ENCODE peak calls at places on chromosomes 5 and 9, in nine cellular contexts. F is cardiac muscle cell, K is left lung, M is bronchial epithelial cell, R is BE2C, S is OCI-LY7, O is GM23338, I is psoas muscle, E is tibial artery. L is an unnamed sample. For H3K36me3, the result is how much of the 10 kb centered on the place peaks cover.

GRCh38 chr9:120830151-120830550 is 12.6 kb downstream of the PSMD5 start:
- DNase-seq in S (no peak), K (no peak), I (no peak), M (no peak), E (no peak), F (no peak), O (no peak), R (no peak), L (no peak)

GRCh38 chr9:127122176-127123151 is at the start of gene ANGPTL2:
- DNase-seq in O (peak), I (peak), S (no peak), E (peak), F (peak), K (peak), R (peak), M (peak), L (peak)

GRCh38 chr5:131417240-131417869 is 153.5 kb downstream of the CDC42SE2 start:
- DNase-seq in O (peak), F (peak), E (peak), M (peak), R (peak), I (peak), K (peak), S (peak), L (peak)

GRCh38 chr9:127953768-127954505 is 16.3 kb upstream of the DPM2 start:
- DNase-seq in I (no peak), O (no peak), K (no peak), F (no peak), R (no peak), S (no peak), M (no peak), E (no peak), L (no peak)

GRCh38 chr9:98284754-98285153 is 29.3 kb upstream of the TBC1D2 start:
- DNase-seq in M (no peak), F (no peak), I (no peak), R (no peak), S (no peak), K (no peak), E (no peak), O (no peak), L (no peak)

GRCh38 chr5:115450741-115451140 is 93.8 kb downstream of the FEM1C start:
- DNase-seq in O (no peak), I (no peak), R (no peak), E (no peak), M (peak), K (no peak), S (no peak), F (peak), L (no peak)

GRCh38 chr5:143023447-143024096 is 253.4 kb downstream of the ARHGAP26 start:
- DNase-seq in E (peak), K (no peak), I (peak), F (peak), O (peak), M (no peak), S (no peak), R (peak), L (no peak)

GRCh38 chr9:89529243-89530030 is 31.5 kb upstream of the SEMA4D start:
- DNase-seq in F (no peak), I (no peak), R (no peak), K (no peak), M (no peak), O (no peak), E (no peak), S (no peak), L (no peak)

GRCh38 chr9:87959916-87960581 is 14.3 kb downstream of the CDK20 start:
- DNase-seq in I (no peak), O (no peak), S (no peak), F (peak), E (no peak), R (no peak), M (no peak), K (no peak), L (no peak)

GRCh38 chr5:59300930-59301329 is 592.6 kb downstream of the PDE4D start:
- DNase-seq in I (no peak), S (no peak), E (no peak), K (no peak), F (no peak), M (no peak), O (no peak), R (no peak), L (no peak)

GRCh38 chr5:128084228-128085167 is 932 bp downstream of the SLC12A2 start:
- DNase-seq in O (peak), E (peak), I (peak), M (peak), K (peak), F (peak), S (peak), R (peak), L (no peak)

GRCh38 chr5:1380011-1380817 is 35.3 kb upstream of the CLPTM1L start:
- DNase-seq in S (no peak), F (peak), M (no peak), R (peak), O (peak), E (no peak), K (peak), I (peak), L (no peak)

GRCh38 chr5:174533127-174533453 is 191.3 kb upstream of the MSX2 start:
- DNase-seq in F (no peak), S (no peak), I (no peak), E (no peak), M (peak), O (no peak), K (no peak), R (no peak), L (no peak)

GRCh38 chr9:109194157-109194556 is 27.1 kb upstream of the FRRS1L start:
- DNase-seq in E (no peak), O (no peak), K (no peak), F (no peak), R (no peak), M (no peak), S (no peak), I (no peak), L (no peak)

GRCh38 chr9:116286287-116286686 is 132.7 kb downstream of the PAPPA start:
- DNase-seq in S (no peak), O (peak), R (no peak), I (no peak), E (no peak), K (no peak), M (no peak), F (no peak), L (no peak)

GRCh38 chr9:89603629-89604462 is 966 bp upstream of the GADD45G start:
- DNase-seq in E (peak), O (peak), R (peak), M (peak), S (peak), F (peak), I (peak), K (peak), L (peak)

GRCh38 chr9:120909904-120910303 is 16.7 kb downstream of the TRAF1 start:
- DNase-seq in I (no peak), F (no peak), M (peak), E (no peak), O (no peak), S (no peak), K (no peak), R (no peak), L (no peak)

GRCh38 chr5:33637011-33637410 is 196.2 kb downstream of the TARS1 start:
- DNase-seq in S (no peak), E (no peak), K (no peak), M (no peak), F (peak), I (no peak), R (no peak), O (no peak), L (no peak)

GRCh38 chr9:128917151-128917849 is 3.5 kb upstream of the PHYHD1 start:
- DNase-seq in I (peak), S (no peak), M (peak), E (peak), F (peak), K (peak), R (no peak), O (no peak), L (peak)

GRCh38 chr9:94941211-94941875 is 214.8 kb downstream of the AOPEP start:
- DNase-seq in M (no peak), F (no peak), O (no peak), E (no peak), R (no peak), S (no peak), K (no peak), I (no peak), L (no peak)

GRCh38 chr5:57816108-57816507 is 333.5 kb upstream of the ACTBL2 start:
- DNase-seq in F (peak), K (no peak), I (no peak), S (no peak), E (no peak), O (peak), R (no peak), M (peak), L (no peak)

GRCh38 chr5:67476531-67476930 is 279.9 kb upstream of the CD180 start:
- DNase-seq in F (no peak), E (no peak), R (no peak), M (peak), K (no peak), S (no peak), I (no peak), O (no peak), L (no peak)

GRCh38 chr9:100427366-100428263 is 672 bp downstream of the MSANTD3 start:
- DNase-seq in S (no peak), I (peak), M (peak), R (peak), F (peak), K (peak), E (peak), O (peak), L (peak)

GRCh38 chr5:14365831-14366435 is 215.7 kb upstream of the OTULINL start:
- DNase-seq in F (no peak), K (no peak), E (no peak), I (no peak), O (no peak), S (no peak), M (peak), R (no peak), L (no peak)
- H3K36me3 ChIP-seq in F (half or more), K (half or more), E (half or more), I (under half), O (under half), S (under half), M (under half), R (half or more), L (under half)

DNA sequence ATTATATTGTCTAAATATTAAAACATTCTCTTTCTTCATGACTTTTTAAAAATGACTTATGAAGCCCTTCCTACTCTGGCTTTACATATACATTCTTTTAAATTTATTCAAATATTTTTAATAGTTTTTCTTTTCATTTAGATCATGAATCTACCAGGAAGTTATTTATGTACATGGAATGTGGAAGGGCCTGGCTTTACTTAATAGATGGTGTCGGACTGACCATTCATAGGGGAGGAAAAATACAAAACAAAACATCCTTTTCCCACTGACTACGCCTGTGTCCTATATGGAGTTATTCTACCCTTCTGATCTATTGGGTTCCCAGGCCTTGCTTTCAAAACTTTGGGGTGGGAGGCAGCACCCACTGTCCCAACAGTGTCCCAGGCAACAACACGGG is 129.8 kb downstream of the MACROH2A1 start:
- DNase-seq in O (no peak), S (no peak), K (no peak), E (no peak), I (no peak), M (no peak), R (no peak), F (no peak), L (no peak)
- H3K4me3 ChIP-seq in O (no peak), S (no peak), K (no peak), E (no peak), I (peak), M (no peak), R (no peak), F (no peak), L (no peak)

GRCh38 chr9:106862115-106862945 is 636 bp upstream of the ZNF462 start:
- DNase-seq in I (no peak), K (no peak), S (no peak), R (peak), M (peak), E (no peak), F (peak), O (peak), L (peak)
- TF ChIP-seq CTCF in I (peak), K (no peak), S (no peak), R (peak), M (peak), E (no peak), F (peak), O (no peak), L (no peak)

DNA sequence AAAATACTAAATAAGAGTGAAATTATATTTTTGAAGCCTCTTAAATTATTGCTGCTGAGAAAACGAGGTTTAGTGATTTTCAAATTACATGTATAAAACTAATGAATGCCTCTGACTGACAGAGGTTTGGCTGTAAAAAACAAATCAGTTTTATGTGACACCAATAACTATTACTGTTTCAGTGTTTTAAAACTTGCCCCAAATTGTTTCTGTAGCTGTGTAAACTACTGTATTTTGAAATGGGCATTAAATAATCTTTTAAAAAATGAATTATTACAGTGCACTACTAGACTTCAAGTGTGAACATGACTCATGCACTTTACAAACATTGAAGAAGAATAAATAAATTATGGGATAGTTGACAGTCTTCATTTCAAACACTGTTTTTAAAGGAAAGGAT is 15.4 kb downstream of the C5orf58 start:
- DNase-seq in F (no peak), K (no peak), O (no peak), I (no peak), M (peak), S (no peak), E (no peak), R (no peak), L (no peak)
- H3K36me3 ChIP-seq in F (under half), K (half or more), O (under half), I (under half), M (under half), S (under half), E (under half), R (under half), L (under half)

GRCh38 chr9:1047605-1048235 is 2.4 kb upstream of the DMRT2 start:
- DNase-seq in F (no peak), R (no peak), S (peak), E (no peak), O (peak), I (peak), M (no peak), K (no peak), L (no peak)

GRCh38 chr9:1049641-1050040 is 516 bp upstream of the DMRT2 start:
- DNase-seq in M (peak), F (no peak), E (no peak), I (no peak), R (no peak), O (no peak), K (no peak), S (peak), L (no peak)

GRCh38 chr9:1044643-1045042 is 5.5 kb upstream of the DMRT2 start:
- DNase-seq in E (peak), O (peak), S (no peak), F (peak), M (no peak), I (peak), K (no peak), R (no peak), L (peak)

GRCh38 chr9:1048853-1049252 is 1.3 kb upstream of the DMRT2 start:
- DNase-seq in E (no peak), I (no peak), F (no peak), M (no peak), K (no peak), O (no peak), R (no peak), S (no peak), L (no peak)

GRCh38 chr9:1046639-1047604 is 3.2 kb upstream of the DMRT2 start:
- DNase-seq in M (no peak), K (no peak), I (no peak), R (no peak), F (no peak), S (no peak), E (no peak), O (peak), L (no peak)
- H3K4me3 ChIP-seq in M (no peak), K (no peak), I (peak), R (no peak), F (no peak), S (no peak), E (peak), O (peak), L (peak)

DNA sequence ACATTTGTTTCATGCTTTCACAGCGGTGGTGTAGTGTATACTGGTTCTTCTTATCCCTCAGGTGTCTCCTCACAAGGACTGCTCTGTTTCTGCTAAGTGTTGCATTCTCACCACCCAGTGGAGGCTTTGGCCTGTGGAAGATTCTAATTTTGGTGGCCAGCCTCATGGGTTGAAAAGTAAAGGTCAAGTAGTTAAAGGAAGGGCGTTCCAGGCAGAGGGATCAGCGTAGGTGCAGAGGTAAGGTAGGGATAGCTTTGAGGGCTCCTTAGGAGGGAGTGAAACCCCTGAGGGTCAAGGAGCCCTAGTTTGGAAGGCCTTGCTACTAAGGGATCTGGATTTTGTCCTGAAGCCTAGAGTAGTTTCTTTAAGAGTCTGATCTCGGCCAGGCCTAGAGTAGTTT is 4.6 kb upstream of the RACK1 start:
- DNase-seq in M (no peak), K (no peak), E (no peak), F (no peak), O (no peak), R (no peak), I (no peak), S (no peak), L (no peak)
- TF ChIP-seq CTCF in M (no peak), K (no peak), E (no peak), F (no peak), O (no peak), R (no peak), I (no peak), S (no peak), L (no peak)

GRCh38 chr5:23649594-23649993 is 142.2 kb downstream of the PRDM9 start:
- DNase-seq in K (no peak), I (no peak), M (no peak), E (no peak), F (no peak), R (no peak), S (no peak), O (no peak), L (no peak)
- H3K36me3 ChIP-seq in K (under half), I (under half), M (under half), E (under half), F (under half), R (under half), S (under half), O (under half), L (under half)

DNA sequence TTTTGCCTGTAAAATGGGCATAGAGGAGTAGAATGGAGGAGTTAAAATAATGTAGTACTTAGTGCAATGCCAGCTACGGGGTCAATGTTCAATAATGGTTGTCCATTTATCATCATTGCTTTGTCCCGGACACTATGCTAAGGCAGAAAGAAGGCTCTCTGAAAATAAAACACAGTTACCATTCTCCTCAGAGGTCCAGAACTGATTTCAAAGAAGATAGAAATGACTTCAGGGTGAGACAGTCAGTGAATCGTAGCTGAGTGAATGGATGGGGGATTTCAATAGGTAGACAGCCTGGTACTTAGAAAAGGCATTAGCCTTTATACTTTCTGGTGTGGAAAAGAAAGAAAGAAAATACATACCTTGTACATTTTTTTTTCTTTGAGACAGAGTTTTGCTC is 1.2 kb upstream of the AK3 start:
- DNase-seq in R (no peak), S (no peak), M (peak), O (no peak), F (no peak), K (no peak), I (no peak), E (no peak), L (no peak)
- H3K4me3 ChIP-seq in R (no peak), S (peak), M (peak), O (peak), F (peak), K (no peak), I (peak), E (peak), L (no peak)

GRCh38 chr5:171223927-171224326 is 85.1 kb upstream of the TLX3 start:
- DNase-seq in E (no peak), O (no peak), M (no peak), S (no peak), R (no peak), F (no peak), I (no peak), K (no peak), L (no peak)

GRCh38 chr5:171221931-171222330 is 87.1 kb upstream of the TLX3 start:
- DNase-seq in I (no peak), R (no peak), O (no peak), F (no peak), E (no peak), M (no peak), K (no peak), S (no peak), L (no peak)

GRCh38 chr5:171226864-171227263 is 82.2 kb upstream of the TLX3 start:
- DNase-seq in M (no peak), E (no peak), I (no peak), O (no peak), R (no peak), F (no peak), K (no peak), S (no peak), L (no peak)

DNA sequence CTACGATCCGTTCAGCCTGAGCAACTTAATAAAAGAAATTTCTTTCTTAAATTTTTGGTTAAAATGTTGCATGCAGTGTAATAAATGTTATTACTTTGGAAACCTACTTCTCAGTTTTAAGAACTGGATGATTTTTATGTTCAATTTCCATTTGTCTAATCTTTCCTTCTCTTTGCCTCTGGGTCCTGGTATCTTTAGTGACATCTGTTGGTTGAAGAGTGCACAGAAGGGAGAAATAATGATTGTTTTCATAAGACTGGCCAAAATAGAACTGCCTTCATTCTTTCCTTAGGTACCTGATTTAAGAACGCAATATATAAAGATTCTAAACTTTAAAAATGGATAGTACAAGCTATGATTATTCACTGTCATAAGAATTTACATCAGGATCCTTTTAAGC is 83.0 kb upstream of the TLX3 start:
- DNase-seq in M (no peak), O (no peak), E (no peak), S (no peak), R (no peak), F (no peak), K (no peak), I (no peak), L (no peak)
- TF ChIP-seq CTCF in M (no peak), O (peak), E (no peak), S (peak), R (peak), F (peak), K (no peak), I (no peak), L (no peak)